ENCODE peak calls at places on chromosomes 11 and 22, in five cellular contexts. One of them, this sample, is unnamed. For H3K4me1, the result is how much of the 10 kb centered on the place peaks cover.

GRCh38 chr11:30991802-30992512 is 377.6 kb downstream of the DCDC1 start:
- DNase-seq in vagina: no peak
- DNase-seq in psoas muscle: no peak
- DNase-seq in effector memory CD4-positive, alpha-beta T cell: no peak
- DNase-seq in esophagus squamous epithelium: no peak
- DNase-seq in this sample: no peak

GRCh38 chr11:120554771-120555432 is 43.4 kb downstream of the GRIK4 start:
- DNase-seq in psoas muscle: no peak
- DNase-seq in esophagus squamous epithelium: no peak
- DNase-seq in vagina: no peak
- DNase-seq in effector memory CD4-positive, alpha-beta T cell: no peak
- DNase-seq in this sample: no peak

GRCh38 chr22:26586556-26587325 is 3.2 kb downstream of the TPST2 start:
- DNase-seq in effector memory CD4-positive, alpha-beta T cell: no peak
- DNase-seq in esophagus squamous epithelium: no peak
- DNase-seq in vagina: no peak
- DNase-seq in psoas muscle: no peak
- DNase-seq in this sample: no peak

GRCh38 chr11:69131644-69132300 is 24.0 kb upstream of the SMIM38 start:
- DNase-seq in effector memory CD4-positive, alpha-beta T cell: no peak
- DNase-seq in vagina: no peak
- DNase-seq in psoas muscle: no peak
- DNase-seq in esophagus squamous epithelium: no peak
- DNase-seq in this sample: no peak

GRCh38 chr11:34284166-34284565 is 73.6 kb downstream of the ABTB2 start:
- DNase-seq in psoas muscle: no peak
- DNase-seq in vagina: no peak
- DNase-seq in esophagus squamous epithelium: no peak
- DNase-seq in effector memory CD4-positive, alpha-beta T cell: no peak
- DNase-seq in this sample: no peak

GRCh38 chr11:18669211-18669593 is 29.4 kb upstream of the TMEM86A start:
- DNase-seq in psoas muscle: no peak
- DNase-seq in effector memory CD4-positive, alpha-beta T cell: no peak
- DNase-seq in esophagus squamous epithelium: no peak
- DNase-seq in vagina: no peak
- DNase-seq in this sample: no peak

GRCh38 chr11:57491371-57492061 is 24.0 kb downstream of the SLC43A1 start:
- DNase-seq in vagina: no peak
- DNase-seq in esophagus squamous epithelium: no peak
- DNase-seq in effector memory CD4-positive, alpha-beta T cell: peak
- DNase-seq in psoas muscle: peak
- DNase-seq in this sample: peak

GRCh38 chr11:69018924-69019323 is 5.9 kb upstream of the MRGPRF start:
- DNase-seq in vagina: no peak
- DNase-seq in effector memory CD4-positive, alpha-beta T cell: no peak
- DNase-seq in esophagus squamous epithelium: no peak
- DNase-seq in psoas muscle: no peak
- DNase-seq in this sample: no peak

GRCh38 chr11:133134561-133135173 is 397.6 kb downstream of the OPCML start:
- DNase-seq in psoas muscle: peak
- DNase-seq in vagina: no peak
- DNase-seq in esophagus squamous epithelium: no peak
- DNase-seq in effector memory CD4-positive, alpha-beta T cell: peak
- DNase-seq in this sample: peak

GRCh38 chr22:38716827-38717226 is 11.1 kb downstream of the GTPBP1 start:
- DNase-seq in vagina: no peak
- DNase-seq in psoas muscle: peak
- DNase-seq in effector memory CD4-positive, alpha-beta T cell: no peak
- DNase-seq in esophagus squamous epithelium: no peak
- DNase-seq in this sample: peak

GRCh38 chr11:125903753-125904659 is at the start of gene DDX25:
- DNase-seq in psoas muscle: no peak
- DNase-seq in effector memory CD4-positive, alpha-beta T cell: peak
- DNase-seq in vagina: no peak
- DNase-seq in esophagus squamous epithelium: no peak
- DNase-seq in this sample: peak

GRCh38 chr22:36465232-36466021 is 16.0 kb downstream of the TXN2 start:
- DNase-seq in vagina: no peak
- DNase-seq in esophagus squamous epithelium: no peak
- DNase-seq in psoas muscle: peak
- DNase-seq in effector memory CD4-positive, alpha-beta T cell: no peak
- DNase-seq in this sample: no peak

GRCh38 chr22:40621309-40622151 is 15.0 kb downstream of the MRTFA start:
- DNase-seq in psoas muscle: no peak
- DNase-seq in vagina: no peak
- DNase-seq in effector memory CD4-positive, alpha-beta T cell: no peak
- DNase-seq in esophagus squamous epithelium: no peak
- DNase-seq in this sample: no peak

GRCh38 chr11:66317766-66318575 is 1.1 kb upstream of the CD248 start:
- DNase-seq in vagina: no peak
- DNase-seq in effector memory CD4-positive, alpha-beta T cell: no peak
- DNase-seq in esophagus squamous epithelium: no peak
- DNase-seq in psoas muscle: peak
- DNase-seq in this sample: peak

GRCh38 chr11:16082532-16083055 is 273.8 kb downstream of the SOX6 start:
- DNase-seq in psoas muscle: no peak
- DNase-seq in effector memory CD4-positive, alpha-beta T cell: no peak
- DNase-seq in esophagus squamous epithelium: no peak
- DNase-seq in vagina: no peak
- DNase-seq in this sample: no peak

GRCh38 chr11:70517203-70517602 is 118.9 kb downstream of the CTTN start:
- DNase-seq in psoas muscle: peak
- DNase-seq in esophagus squamous epithelium: no peak
- DNase-seq in vagina: no peak
- DNase-seq in effector memory CD4-positive, alpha-beta T cell: no peak
- DNase-seq in this sample: no peak

GRCh38 chr11:10590516-10590915 is 22.1 kb upstream of the LYVE1 start:
- DNase-seq in psoas muscle: no peak
- DNase-seq in effector memory CD4-positive, alpha-beta T cell: no peak
- DNase-seq in esophagus squamous epithelium: no peak
- DNase-seq in vagina: no peak
- DNase-seq in this sample: no peak

GRCh38 chr22:39991164-39991860 is 3.4 kb upstream of the FAM83F start:
- DNase-seq in psoas muscle: no peak
- DNase-seq in esophagus squamous epithelium: no peak
- DNase-seq in vagina: no peak
- DNase-seq in effector memory CD4-positive, alpha-beta T cell: no peak
- DNase-seq in this sample: no peak

GRCh38 chr22:46795845-46796565 is 33.6 kb downstream of the TBC1D22A start:
- DNase-seq in esophagus squamous epithelium: no peak
- DNase-seq in psoas muscle: no peak
- DNase-seq in effector memory CD4-positive, alpha-beta T cell: no peak
- DNase-seq in vagina: no peak
- DNase-seq in this sample: no peak

GRCh38 chr11:87236368-87236767 is 198.6 kb downstream of the TMEM135 start:
- DNase-seq in effector memory CD4-positive, alpha-beta T cell: no peak
- DNase-seq in psoas muscle: no peak
- DNase-seq in esophagus squamous epithelium: no peak
- DNase-seq in vagina: no peak
- DNase-seq in this sample: no peak

GRCh38 chr11:7300281-7300680 is 48.6 kb downstream of the SYT9 start:
- DNase-seq in psoas muscle: no peak
- DNase-seq in vagina: no peak
- DNase-seq in effector memory CD4-positive, alpha-beta T cell: no peak
- DNase-seq in esophagus squamous epithelium: no peak
- DNase-seq in this sample: no peak

GRCh38 chr22:29145321-29146072 is 60.2 kb upstream of the EMID1 start:
- DNase-seq in vagina: peak
- DNase-seq in psoas muscle: peak
- DNase-seq in esophagus squamous epithelium: no peak
- DNase-seq in effector memory CD4-positive, alpha-beta T cell: no peak
- DNase-seq in this sample: no peak

GRCh38 chr11:107257660-107258059 is 200.0 kb downstream of the CWF19L2 start:
- DNase-seq in vagina: no peak
- DNase-seq in effector memory CD4-positive, alpha-beta T cell: no peak
- DNase-seq in esophagus squamous epithelium: no peak
- DNase-seq in psoas muscle: no peak
- DNase-seq in this sample: no peak

GRCh38 chr22:24485170-24485569 is 10.0 kb upstream of the UPB1 start:
- DNase-seq in effector memory CD4-positive, alpha-beta T cell: no peak
- DNase-seq in vagina: no peak
- DNase-seq in esophagus squamous epithelium: no peak
- DNase-seq in psoas muscle: no peak
- DNase-seq in this sample: no peak

GRCh38 chr11:35135222-35135621 is 3.7 kb upstream of the CD44 start:
- DNase-seq in vagina: no peak
- DNase-seq in esophagus squamous epithelium: no peak
- DNase-seq in psoas muscle: no peak
- DNase-seq in effector memory CD4-positive, alpha-beta T cell: no peak
- DNase-seq in this sample: no peak

GRCh38 chr11:9072790-9073189 is 18.6 kb downstream of the SCUBE2 start:
- DNase-seq in psoas muscle: no peak
- DNase-seq in vagina: peak
- DNase-seq in effector memory CD4-positive, alpha-beta T cell: no peak
- DNase-seq in esophagus squamous epithelium: no peak
- DNase-seq in this sample: no peak

GRCh38 chr11:9076046-9076445 is 15.4 kb downstream of the SCUBE2 start:
- DNase-seq in esophagus squamous epithelium: no peak
- DNase-seq in vagina: no peak
- DNase-seq in effector memory CD4-positive, alpha-beta T cell: no peak
- DNase-seq in psoas muscle: no peak
- DNase-seq in this sample: no peak

GRCh38 chr11:9073826-9074225 is 17.6 kb downstream of the SCUBE2 start:
- DNase-seq in effector memory CD4-positive, alpha-beta T cell: no peak
- DNase-seq in vagina: no peak
- DNase-seq in esophagus squamous epithelium: no peak
- DNase-seq in psoas muscle: no peak
- DNase-seq in this sample: no peak

GRCh38 chr11:9075441-9076000 is 15.9 kb downstream of the SCUBE2 start:
- DNase-seq in effector memory CD4-positive, alpha-beta T cell: no peak
- DNase-seq in psoas muscle: no peak
- DNase-seq in vagina: no peak
- DNase-seq in esophagus squamous epithelium: no peak
- DNase-seq in this sample: no peak

DNA sequence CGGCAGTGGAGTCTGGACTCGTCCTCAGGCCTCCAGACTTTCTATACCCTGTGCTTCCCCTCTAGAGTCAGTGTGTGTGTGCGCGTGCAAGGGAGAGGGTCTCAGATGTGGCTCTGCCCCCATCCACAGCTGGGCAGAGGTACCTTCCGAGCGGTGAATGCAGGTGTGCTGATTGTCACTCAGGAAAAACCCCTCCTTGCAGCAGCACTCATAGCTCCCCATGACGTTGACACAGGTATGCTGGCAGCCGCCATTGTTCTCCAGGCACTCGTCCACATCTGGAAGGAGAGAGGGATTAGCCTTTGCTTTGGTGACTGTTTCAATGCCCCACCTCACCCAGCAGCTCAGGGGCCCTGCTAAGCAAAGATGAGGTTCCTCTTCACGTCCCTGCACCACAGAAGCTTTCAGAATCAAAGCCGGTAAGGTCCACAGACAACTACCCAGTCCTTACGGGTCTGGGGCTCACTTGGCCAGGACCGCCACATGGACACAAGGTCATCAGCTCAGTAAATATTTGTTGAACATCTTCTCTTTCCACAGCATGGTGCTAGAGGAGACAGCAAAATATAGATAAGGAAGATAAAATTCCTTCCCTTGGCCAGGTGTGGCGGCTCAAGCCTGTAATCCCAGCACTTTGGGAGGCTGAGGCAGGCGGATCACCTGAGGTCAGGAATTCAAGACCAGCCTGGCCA is 16.9 kb downstream of the SCUBE2 start:
- DNase-seq in vagina: no peak
- DNase-seq in psoas muscle: no peak
- DNase-seq in effector memory CD4-positive, alpha-beta T cell: no peak
- DNase-seq in esophagus squamous epithelium: no peak
- DNase-seq in this sample: no peak
- H3K4me3 ChIP-seq in vagina: no peak
- H3K4me3 ChIP-seq in psoas muscle: no peak
- H3K4me3 ChIP-seq in effector memory CD4-positive, alpha-beta T cell: no peak
- H3K4me3 ChIP-seq in esophagus squamous epithelium: no peak
- H3K4me3 ChIP-seq in this sample: no peak

GRCh38 chr22:22364207-22364606 is 119.6 kb downstream of the VPREB1 start:
- DNase-seq in esophagus squamous epithelium: no peak
- DNase-seq in effector memory CD4-positive, alpha-beta T cell: no peak
- DNase-seq in vagina: no peak
- DNase-seq in psoas muscle: no peak
- DNase-seq in this sample: no peak
- H3K4me1 ChIP-seq in esophagus squamous epithelium: under half
- H3K4me1 ChIP-seq in effector memory CD4-positive, alpha-beta T cell: under half
- H3K4me1 ChIP-seq in vagina: under half
- H3K4me1 ChIP-seq in psoas muscle: under half
- H3K4me1 ChIP-seq in this sample: under half

GRCh38 chr22:19068784-19069271 is 53.4 kb downstream of the DGCR2 start:
- DNase-seq in vagina: no peak
- DNase-seq in effector memory CD4-positive, alpha-beta T cell: no peak
- DNase-seq in psoas muscle: no peak
- DNase-seq in esophagus squamous epithelium: no peak
- DNase-seq in this sample: no peak
- H3K27ac ChIP-seq in vagina: no peak
- H3K27ac ChIP-seq in effector memory CD4-positive, alpha-beta T cell: no peak
- H3K27ac ChIP-seq in psoas muscle: no peak
- H3K27ac ChIP-seq in esophagus squamous epithelium: no peak
- H3K27ac ChIP-seq in this sample: no peak

GRCh38 chr22:49929553-49929979 is 11.1 kb downstream of the CRELD2 start:
- DNase-seq in esophagus squamous epithelium: no peak
- DNase-seq in psoas muscle: peak
- DNase-seq in vagina: no peak
- DNase-seq in effector memory CD4-positive, alpha-beta T cell: peak
- DNase-seq in this sample: no peak
- H3K4me3 ChIP-seq in esophagus squamous epithelium: peak
- H3K4me3 ChIP-seq in psoas muscle: no peak
- H3K4me3 ChIP-seq in vagina: peak
- H3K4me3 ChIP-seq in effector memory CD4-positive, alpha-beta T cell: no peak
- H3K4me3 ChIP-seq in this sample: no peak

GRCh38 chr22:22048981-22049531 is 66.5 kb upstream of the TOP3B start:
- DNase-seq in effector memory CD4-positive, alpha-beta T cell: no peak
- DNase-seq in vagina: no peak
- DNase-seq in esophagus squamous epithelium: no peak
- DNase-seq in psoas muscle: no peak
- DNase-seq in this sample: no peak
- H3K4me1 ChIP-seq in effector memory CD4-positive, alpha-beta T cell: under half
- H3K4me1 ChIP-seq in vagina: under half
- H3K4me1 ChIP-seq in esophagus squamous epithelium: under half
- H3K4me1 ChIP-seq in psoas muscle: under half
- H3K4me1 ChIP-seq in this sample: under half